ENCODE peak calls at places on chromosome 21, in five cellular contexts. One of them, this sample, is unnamed.

GRCh38 chr21:31729622-31730343 is 2.1 kb downstream of the SCAF4 start:
- DNase-seq in NCI-H1105: no peak
- DNase-seq in effector memory CD8-positive, alpha-beta T cell: no peak
- DNase-seq in BJ: no peak
- DNase-seq in activated naive CD8-positive, alpha-beta T cell treated with anti-CD3 and anti-CD28 coated beads for 36 hours: no peak
- DNase-seq in this sample: no peak

GRCh38 chr21:42640486-42640885 is 12.9 kb upstream of the PDE9A start:
- DNase-seq in activated naive CD8-positive, alpha-beta T cell treated with anti-CD3 and anti-CD28 coated beads for 36 hours: no peak
- DNase-seq in BJ: no peak
- DNase-seq in NCI-H1105: no peak
- DNase-seq in effector memory CD8-positive, alpha-beta T cell: no peak
- DNase-seq in this sample: no peak

GRCh38 chr21:35428489-35428888 is 379.4 kb upstream of the RUNX1 start:
- DNase-seq in effector memory CD8-positive, alpha-beta T cell: no peak
- DNase-seq in BJ: no peak
- DNase-seq in NCI-H1105: no peak
- DNase-seq in activated naive CD8-positive, alpha-beta T cell treated with anti-CD3 and anti-CD28 coated beads for 36 hours: peak
- DNase-seq in this sample: no peak

GRCh38 chr21:27555996-27556395 is 589.1 kb upstream of the ADAMTS5 start:
- DNase-seq in NCI-H1105: no peak
- DNase-seq in BJ: no peak
- DNase-seq in effector memory CD8-positive, alpha-beta T cell: no peak
- DNase-seq in activated naive CD8-positive, alpha-beta T cell treated with anti-CD3 and anti-CD28 coated beads for 36 hours: no peak
- DNase-seq in this sample: no peak

GRCh38 chr21:27108228-27108627 is 141.3 kb upstream of the ADAMTS5 start:
- DNase-seq in effector memory CD8-positive, alpha-beta T cell: no peak
- DNase-seq in activated naive CD8-positive, alpha-beta T cell treated with anti-CD3 and anti-CD28 coated beads for 36 hours: no peak
- DNase-seq in BJ: peak
- DNase-seq in NCI-H1105: no peak
- DNase-seq in this sample: no peak

GRCh38 chr21:28916150-28916893 is 76.4 kb downstream of the LTN1 start:
- DNase-seq in BJ: no peak
- DNase-seq in effector memory CD8-positive, alpha-beta T cell: no peak
- DNase-seq in NCI-H1105: no peak
- DNase-seq in activated naive CD8-positive, alpha-beta T cell treated with anti-CD3 and anti-CD28 coated beads for 36 hours: no peak
- DNase-seq in this sample: no peak

GRCh38 chr21:37358392-37358791 is 8.2 kb upstream of the DYRK1A start:
- DNase-seq in NCI-H1105: no peak
- DNase-seq in activated naive CD8-positive, alpha-beta T cell treated with anti-CD3 and anti-CD28 coated beads for 36 hours: no peak
- DNase-seq in BJ: no peak
- DNase-seq in effector memory CD8-positive, alpha-beta T cell: no peak
- DNase-seq in this sample: no peak

GRCh38 chr21:37435120-37435519 is 68.5 kb downstream of the DYRK1A start:
- DNase-seq in activated naive CD8-positive, alpha-beta T cell treated with anti-CD3 and anti-CD28 coated beads for 36 hours: peak
- DNase-seq in effector memory CD8-positive, alpha-beta T cell: peak
- DNase-seq in NCI-H1105: peak
- DNase-seq in BJ: peak
- DNase-seq in this sample: peak

GRCh38 chr21:30042443-30042842 is 102.6 kb upstream of the GRIK1 start:
- DNase-seq in activated naive CD8-positive, alpha-beta T cell treated with anti-CD3 and anti-CD28 coated beads for 36 hours: no peak
- DNase-seq in BJ: no peak
- DNase-seq in NCI-H1105: no peak
- DNase-seq in effector memory CD8-positive, alpha-beta T cell: no peak
- DNase-seq in this sample: no peak

GRCh38 chr21:35743571-35743970 is 316.8 kb downstream of the SETD4 start:
- DNase-seq in activated naive CD8-positive, alpha-beta T cell treated with anti-CD3 and anti-CD28 coated beads for 36 hours: no peak
- DNase-seq in effector memory CD8-positive, alpha-beta T cell: no peak
- DNase-seq in NCI-H1105: no peak
- DNase-seq in BJ: no peak
- DNase-seq in this sample: no peak

GRCh38 chr21:42633858-42634257 is 19.6 kb upstream of the PDE9A start:
- DNase-seq in BJ: no peak
- DNase-seq in NCI-H1105: no peak
- DNase-seq in effector memory CD8-positive, alpha-beta T cell: no peak
- DNase-seq in activated naive CD8-positive, alpha-beta T cell treated with anti-CD3 and anti-CD28 coated beads for 36 hours: no peak
- DNase-seq in this sample: no peak

GRCh38 chr21:28729887-28730286 is 262.8 kb downstream of the LTN1 start:
- DNase-seq in BJ: no peak
- DNase-seq in NCI-H1105: no peak
- DNase-seq in activated naive CD8-positive, alpha-beta T cell treated with anti-CD3 and anti-CD28 coated beads for 36 hours: no peak
- DNase-seq in effector memory CD8-positive, alpha-beta T cell: no peak
- DNase-seq in this sample: no peak

GRCh38 chr21:38121888-38122705 is 134.7 kb upstream of the KCNJ15 start:
- DNase-seq in activated naive CD8-positive, alpha-beta T cell treated with anti-CD3 and anti-CD28 coated beads for 36 hours: no peak
- DNase-seq in effector memory CD8-positive, alpha-beta T cell: no peak
- DNase-seq in BJ: no peak
- DNase-seq in NCI-H1105: no peak
- DNase-seq in this sample: no peak

GRCh38 chr21:45276620-45277019 is 11.1 kb downstream of the POFUT2 start:
- DNase-seq in effector memory CD8-positive, alpha-beta T cell: no peak
- DNase-seq in NCI-H1105: no peak
- DNase-seq in activated naive CD8-positive, alpha-beta T cell treated with anti-CD3 and anti-CD28 coated beads for 36 hours: no peak
- DNase-seq in BJ: no peak
- DNase-seq in this sample: peak

GRCh38 chr21:38520511-38520910 is 22.2 kb upstream of the ERG start:
- DNase-seq in effector memory CD8-positive, alpha-beta T cell: no peak
- DNase-seq in NCI-H1105: no peak
- DNase-seq in BJ: no peak
- DNase-seq in activated naive CD8-positive, alpha-beta T cell treated with anti-CD3 and anti-CD28 coated beads for 36 hours: no peak
- DNase-seq in this sample: no peak

GRCh38 chr21:28339403-28339802 is 653.3 kb downstream of the LTN1 start:
- DNase-seq in effector memory CD8-positive, alpha-beta T cell: no peak
- DNase-seq in NCI-H1105: no peak
- DNase-seq in activated naive CD8-positive, alpha-beta T cell treated with anti-CD3 and anti-CD28 coated beads for 36 hours: no peak
- DNase-seq in BJ: no peak
- DNase-seq in this sample: no peak

GRCh38 chr21:39461419-39461818 is 9.6 kb downstream of the SH3BGR start:
- DNase-seq in effector memory CD8-positive, alpha-beta T cell: no peak
- DNase-seq in activated naive CD8-positive, alpha-beta T cell treated with anti-CD3 and anti-CD28 coated beads for 36 hours: no peak
- DNase-seq in BJ: no peak
- DNase-seq in NCI-H1105: no peak
- DNase-seq in this sample: no peak

GRCh38 chr21:35974801-35975200 is 85.5 kb downstream of the SETD4 start:
- DNase-seq in BJ: no peak
- DNase-seq in effector memory CD8-positive, alpha-beta T cell: no peak
- DNase-seq in activated naive CD8-positive, alpha-beta T cell treated with anti-CD3 and anti-CD28 coated beads for 36 hours: no peak
- DNase-seq in NCI-H1105: no peak
- DNase-seq in this sample: no peak

GRCh38 chr21:21971384-21971783 is 973.2 kb downstream of the NCAM2 start:
- DNase-seq in BJ: no peak
- DNase-seq in effector memory CD8-positive, alpha-beta T cell: no peak
- DNase-seq in NCI-H1105: peak
- DNase-seq in activated naive CD8-positive, alpha-beta T cell treated with anti-CD3 and anti-CD28 coated beads for 36 hours: no peak
- DNase-seq in this sample: no peak

This sample was measured in H9.